ENCODE peak calls at places on chromosomes 6 and 20, in four cellular contexts. U is CD4-positive, CD25-positive, alpha-beta regulatory T cell; E is A549; Z is aorta. O is an unnamed sample.

GRCh38 chr20:63974402-63975200 is 4.8 kb downstream of the SAMD10 start:
- DNase-seq in E (no peak), Z (no peak), U (no peak), O (no peak)

GRCh38 chr6:116363759-116364158 is 7.0 kb upstream of the DSE start:
- DNase-seq in U (no peak), Z (no peak), E (no peak), O (no peak)

GRCh38 chr6:10014561-10014960 is 400.3 kb downstream of the TFAP2A start:
- DNase-seq in Z (no peak), E (no peak), U (no peak), O (no peak)

GRCh38 chr6:69422474-69422873 is 374.3 kb downstream of the LMBRD1 start:
- DNase-seq in U (no peak), E (no peak), Z (no peak), O (no peak)

GRCh38 chr6:43173496-43174262 is 2.6 kb downstream of the SRF start:
- DNase-seq in E (no peak), Z (peak), U (peak), O (no peak)

GRCh38 chr6:105428342-105428957 is 25.6 kb upstream of the PREP start:
- DNase-seq in E (no peak), U (no peak), Z (no peak), O (no peak)

GRCh38 chr6:24323632-24324337 is 34.1 kb downstream of the DCDC2 start:
- DNase-seq in E (no peak), Z (no peak), U (no peak), O (no peak)

GRCh38 chr6:77450924-77451323 is 12.4 kb downstream of the HTR1B start:
- DNase-seq in U (no peak), E (no peak), Z (no peak), O (no peak)

GRCh38 chr20:57211949-57212889 is 54.2 kb downstream of the BMP7 start:
- DNase-seq in U (no peak), E (peak), Z (peak), O (no peak)

GRCh38 chr6:135362124-135362523 is 135.4 kb downstream of the AHI1 start:
- DNase-seq in E (no peak), Z (no peak), U (no peak), O (no peak)

GRCh38 chr6:135360222-135360621 is 137.3 kb downstream of the AHI1 start:
- DNase-seq in U (no peak), E (no peak), Z (no peak), O (no peak)

GRCh38 chr6:135358251-135358821 is 139.2 kb downstream of the AHI1 start:
- DNase-seq in U (no peak), E (peak), Z (no peak), O (no peak)

GRCh38 chr6:135354407-135354806 is 143.1 kb downstream of the AHI1 start:
- DNase-seq in E (no peak), U (no peak), Z (no peak), O (no peak)

DNA sequence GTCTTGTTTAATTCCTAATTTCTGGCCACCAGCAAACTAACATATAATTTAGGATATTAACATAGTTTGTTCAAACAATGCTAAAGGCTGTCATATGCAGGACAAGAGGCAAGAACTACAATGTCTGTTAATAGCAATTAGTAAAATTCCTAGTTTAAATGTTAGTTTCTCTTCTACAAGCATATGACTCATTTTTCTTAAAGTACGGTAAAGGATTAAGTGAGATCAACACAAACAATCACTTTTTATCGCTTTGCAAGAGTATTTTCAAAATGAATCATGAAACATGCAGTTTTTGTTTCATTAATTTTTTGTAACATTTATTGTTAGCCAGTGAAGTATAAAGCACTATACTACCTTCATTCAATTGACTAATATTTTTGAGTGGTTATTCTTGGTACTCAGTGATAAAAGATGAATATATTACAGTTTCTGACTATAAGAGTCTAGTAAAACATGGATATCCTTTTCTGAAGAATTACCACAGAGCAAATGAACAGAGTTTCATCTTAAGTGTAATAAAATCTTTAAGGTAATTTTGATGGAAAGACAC is 138.6 kb downstream of the AHI1 start:
- DNase-seq in E (no peak), U (no peak), Z (no peak), O (no peak)
- H3K27ac ChIP-seq in E (peak), U (no peak), Z (no peak), O (no peak)

DNA sequence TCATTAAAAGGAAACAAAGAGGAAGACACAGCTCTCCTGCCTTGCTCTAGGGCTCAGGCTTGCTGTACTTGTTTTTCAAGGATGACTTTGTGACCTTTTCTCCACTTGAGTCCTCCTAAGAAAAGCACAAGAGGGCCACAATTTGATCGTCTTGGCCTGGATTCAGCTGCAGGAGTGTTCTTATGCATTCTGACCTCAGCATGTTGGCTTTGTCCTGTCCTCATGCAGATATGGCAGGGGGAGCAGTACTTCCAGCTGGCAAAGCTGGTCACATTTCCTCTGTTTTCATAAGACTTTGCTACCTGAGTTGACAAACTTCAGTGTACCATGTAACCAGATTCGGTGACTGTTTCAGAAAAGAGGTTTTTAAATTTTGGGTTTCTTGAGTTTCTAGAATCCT is 30.8 kb downstream of the KDM1B start:
- DNase-seq in Z (no peak), U (no peak), E (no peak), O (no peak)
- H3K27ac ChIP-seq in Z (no peak), U (no peak), E (no peak), O (no peak)

GRCh38 chr6:109313139-109313538 is 69.1 kb downstream of the CD164 start:
- DNase-seq in Z (no peak), U (no peak), E (no peak), O (no peak)
- H3K27ac ChIP-seq in Z (no peak), U (no peak), E (no peak), O (no peak)

GRCh38 chr20:44609006-44609510 is 26.7 kb downstream of the PKIG start:
- DNase-seq in Z (no peak), U (no peak), E (no peak), O (no peak)
- H3K27ac ChIP-seq in Z (peak), U (no peak), E (peak), O (peak)

GRCh38 chr20:49448917-49449316 is 33.6 kb downstream of the KCNB1 start:
- DNase-seq in Z (no peak), E (no peak), U (no peak), O (no peak)
- H3K27ac ChIP-seq in Z (no peak), E (no peak), U (no peak), O (no peak)

DNA sequence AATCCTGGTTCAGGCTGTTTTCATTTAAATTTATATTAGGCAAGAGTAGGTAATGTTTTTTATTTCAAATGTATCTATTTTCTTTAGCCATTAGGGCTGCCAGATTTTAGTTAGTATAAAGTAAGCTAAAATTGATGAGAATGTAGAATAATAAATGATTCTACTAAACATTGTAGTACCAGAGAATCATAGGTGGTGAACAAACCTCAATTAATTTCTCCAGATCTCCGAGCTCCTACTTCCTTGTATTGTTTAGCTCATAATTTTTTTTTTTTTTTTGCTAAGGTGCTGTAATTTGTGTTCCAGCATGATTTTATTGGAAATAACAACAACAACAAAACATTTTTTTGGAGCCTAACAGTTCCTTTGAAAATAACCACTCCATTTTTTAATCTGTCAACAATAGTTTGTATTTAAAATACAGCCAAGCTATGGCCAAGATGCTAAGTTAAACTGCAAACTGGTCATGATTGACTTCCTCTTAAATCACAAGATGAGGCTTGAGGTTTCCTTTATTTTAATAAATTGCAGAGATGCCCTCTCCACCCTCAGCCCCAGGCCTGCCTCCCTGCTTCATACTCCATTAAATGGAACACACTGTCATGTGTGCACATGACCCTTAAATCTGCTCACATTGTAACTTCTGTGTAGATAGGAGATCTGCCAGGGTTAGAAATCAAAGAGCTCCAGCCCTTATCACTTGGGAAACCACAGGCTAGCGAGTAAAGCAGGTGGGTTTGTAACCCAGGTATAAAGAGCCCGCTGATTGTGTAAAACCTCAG is 20.6 kb downstream of the DUSP22 start:
- DNase-seq in E (no peak), U (no peak), Z (no peak), O (no peak)
- H3K27ac ChIP-seq in E (no peak), U (no peak), Z (no peak), O (no peak)

DNA sequence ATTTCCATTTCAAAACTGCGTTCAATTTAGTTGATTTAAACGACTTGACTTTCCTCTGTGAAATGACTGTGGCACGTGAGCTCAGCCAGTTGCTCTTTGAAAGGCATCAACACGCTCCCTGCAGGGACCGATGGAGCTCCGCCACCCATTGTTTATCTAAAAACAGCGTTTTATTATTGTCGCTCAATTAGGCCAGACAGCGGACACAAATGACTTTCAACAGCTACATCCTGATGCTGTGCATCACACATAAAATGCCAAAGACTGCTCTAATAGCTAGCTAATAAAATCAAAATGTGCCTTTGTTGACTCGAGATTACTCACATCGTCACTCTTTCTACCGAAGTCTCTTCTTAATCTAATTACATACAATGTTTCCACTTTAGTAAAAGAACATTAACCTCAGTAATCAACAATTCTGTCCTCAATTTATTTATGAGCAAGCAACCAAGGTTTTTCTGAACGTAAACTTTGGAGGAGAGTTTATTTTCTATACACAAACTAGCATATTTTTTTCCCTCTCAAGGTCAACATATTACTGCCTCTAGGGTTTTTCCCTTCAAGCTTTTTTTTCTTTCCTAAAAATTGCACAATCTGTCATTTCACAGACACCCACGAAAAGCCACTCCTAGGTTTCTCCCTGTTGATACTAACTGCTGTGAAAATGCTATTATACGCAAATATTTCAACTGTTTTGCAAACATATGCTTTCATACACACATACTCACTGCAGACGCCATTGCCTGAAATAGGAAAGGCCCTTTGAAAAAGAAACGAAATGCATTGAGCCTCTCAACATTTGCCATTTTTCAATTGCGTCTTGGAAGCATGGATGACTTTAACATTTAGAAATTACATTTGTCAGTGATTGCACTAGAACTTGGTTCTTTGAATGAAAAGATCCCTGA is 332.8 kb downstream of the CD83 start:
- DNase-seq in E (no peak), Z (no peak), U (no peak), O (no peak)
- H3K27ac ChIP-seq in E (no peak), Z (no peak), U (no peak), O (no peak)

O was measured in CD8-positive, alpha-beta T cell.